ENCODE peak calls at places on chromosomes 5 and 9, in six cellular contexts. P is GM23338, Z is GM23248, M is PC-3, B is PC-9, O is neural progenitor cell. J is an unnamed sample.

GRCh38 chr9:34929506-34930102 is 28.5 kb upstream of the PHF24 start:
- DNase-seq in P (peak; percentile 91), B (no peak), O (peak; percentile 64), M (peak; percentile 32), Z (peak; percentile 39), J (peak; percentile 47)

GRCh38 chr5:65818592-65818991 is 96.6 kb downstream of the NLN start:
- DNase-seq in P (no peak), B (no peak), O (peak; percentile 20), M (no peak), Z (no peak), J (no peak)

GRCh38 chr5:171595801-171596231 is 176.4 kb downstream of the FGF18 start:
- DNase-seq in M (peak; percentile 71), Z (peak; percentile 81), B (peak; percentile 80), P (no peak), O (no peak), J (no peak)

GRCh38 chr5:175867587-175868347 is 3.6 kb upstream of the CPLX2 start:
- DNase-seq in O (peak; percentile 67), M (peak; percentile 35), B (no peak), P (peak; percentile 86), Z (peak; percentile 26), J (no peak)

GRCh38 chr5:10719965-10720364 is 41.1 kb downstream of the DAP start:
- DNase-seq in P (no peak), O (no peak), M (peak; percentile 100), Z (peak; percentile 84), B (peak; percentile 100), J (no peak)

GRCh38 chr5:169458269-169458668 is 125.3 kb upstream of the SPDL1 start:
- DNase-seq in B (no peak), Z (no peak), M (no peak), P (peak; percentile 39), O (peak; percentile 45), J (no peak)

GRCh38 chr5:54492196-54492595 is 25.4 kb upstream of the SNX18 start:
- DNase-seq in O (no peak), B (no peak), Z (peak; percentile 9), P (no peak), M (no peak), J (no peak)

GRCh38 chr9:38032266-38032830 is 36.7 kb downstream of the SHB start:
- DNase-seq in M (peak; percentile 79), B (peak; percentile 85), Z (no peak), O (no peak), P (no peak), J (no peak)

GRCh38 chr9:132673355-132673754 is 3.1 kb downstream of the GTF3C4 start:
- DNase-seq in P (peak; percentile 63), O (peak; percentile 30), M (peak; percentile 70), B (peak; percentile 45), Z (peak; percentile 82), J (no peak)

GRCh38 chr5:116237917-116238502 is 153.2 kb downstream of the COMMD10 start:
- DNase-seq in P (peak; percentile 61), B (no peak), M (peak; percentile 22), O (peak; percentile 4), Z (peak; percentile 9), J (no peak)

GRCh38 chr5:24777392-24777791 is 132.6 kb upstream of the CDH10 start:
- DNase-seq in O (no peak), Z (no peak), P (no peak), B (no peak), M (no peak), J (no peak)

GRCh38 chr9:30197954-30198353 is 2186.5 kb upstream of the ACO1 start:
- DNase-seq in B (peak; percentile 43), Z (no peak), P (peak; percentile 18), O (peak; percentile 14), M (peak; percentile 25), J (no peak)

GRCh38 chr9:91253488-91253887 is 108.2 kb downstream of the AUH start:
- DNase-seq in M (no peak), P (peak; percentile 41), Z (no peak), O (no peak), B (no peak), J (peak; percentile 69)

GRCh38 chr5:81879936-81880335 is 91.9 kb upstream of the ATG10 start:
- DNase-seq in P (no peak), Z (no peak), M (no peak), O (no peak), B (no peak), J (no peak)

GRCh38 chr9:136110082-136111061 is 8.3 kb downstream of the TMEM250 start:
- DNase-seq in O (peak; percentile 64), M (peak; percentile 19), B (peak; percentile 20), Z (peak; percentile 46), P (peak; percentile 62), J (no peak)

GRCh38 chr5:154534457-154535050 is 56.5 kb upstream of the HAND1 start:
- DNase-seq in B (no peak), O (no peak), M (no peak), Z (no peak), P (no peak), J (no peak)

GRCh38 chr5:139422307-139422893 is 16.9 kb downstream of the DNAJC18 start:
- DNase-seq in M (peak; percentile 76), O (peak; percentile 69), P (peak; percentile 84), B (peak; percentile 55), Z (peak; percentile 82), J (peak; percentile 82)

GRCh38 chr5:66882592-66883227 is 286.5 kb downstream of the MAST4 start:
- DNase-seq in O (no peak), B (peak; percentile 84), Z (peak; percentile 20), P (no peak), M (peak; percentile 57), J (no peak)

GRCh38 chr5:144467795-144468194 is 297.1 kb downstream of the KCTD16 start:
- DNase-seq in B (no peak), Z (peak; percentile 59), M (peak; percentile 36), P (peak; percentile 89), O (peak; percentile 87), J (no peak)

GRCh38 chr9:137382728-137383452 is 40.1 kb downstream of the EXD3 start:
- DNase-seq in M (no peak), P (peak; percentile 45), B (no peak), Z (no peak), O (no peak), J (no peak)

GRCh38 chr5:149413477-149414210 is 34.6 kb upstream of the IL17B start:
- DNase-seq in B (no peak), Z (no peak), M (no peak), O (no peak), P (no peak), J (no peak)

GRCh38 chr9:81032831-81033230 is 656.5 kb downstream of the TLE1 start:
- DNase-seq in P (no peak), Z (peak; percentile 9), B (no peak), O (no peak), M (no peak), J (no peak)

GRCh38 chr9:108474356-108474755 is 381.4 kb downstream of the ACTL7B start:
- DNase-seq in P (no peak), O (peak; percentile 2), Z (no peak), M (no peak), B (no peak), J (no peak)

GRCh38 chr5:159456722-159457462 is 126.6 kb upstream of the IL12B start:
- DNase-seq in Z (peak; percentile 69), P (no peak), O (no peak), B (peak; percentile 63), M (peak; percentile 72), J (peak; percentile 88)

DNA sequence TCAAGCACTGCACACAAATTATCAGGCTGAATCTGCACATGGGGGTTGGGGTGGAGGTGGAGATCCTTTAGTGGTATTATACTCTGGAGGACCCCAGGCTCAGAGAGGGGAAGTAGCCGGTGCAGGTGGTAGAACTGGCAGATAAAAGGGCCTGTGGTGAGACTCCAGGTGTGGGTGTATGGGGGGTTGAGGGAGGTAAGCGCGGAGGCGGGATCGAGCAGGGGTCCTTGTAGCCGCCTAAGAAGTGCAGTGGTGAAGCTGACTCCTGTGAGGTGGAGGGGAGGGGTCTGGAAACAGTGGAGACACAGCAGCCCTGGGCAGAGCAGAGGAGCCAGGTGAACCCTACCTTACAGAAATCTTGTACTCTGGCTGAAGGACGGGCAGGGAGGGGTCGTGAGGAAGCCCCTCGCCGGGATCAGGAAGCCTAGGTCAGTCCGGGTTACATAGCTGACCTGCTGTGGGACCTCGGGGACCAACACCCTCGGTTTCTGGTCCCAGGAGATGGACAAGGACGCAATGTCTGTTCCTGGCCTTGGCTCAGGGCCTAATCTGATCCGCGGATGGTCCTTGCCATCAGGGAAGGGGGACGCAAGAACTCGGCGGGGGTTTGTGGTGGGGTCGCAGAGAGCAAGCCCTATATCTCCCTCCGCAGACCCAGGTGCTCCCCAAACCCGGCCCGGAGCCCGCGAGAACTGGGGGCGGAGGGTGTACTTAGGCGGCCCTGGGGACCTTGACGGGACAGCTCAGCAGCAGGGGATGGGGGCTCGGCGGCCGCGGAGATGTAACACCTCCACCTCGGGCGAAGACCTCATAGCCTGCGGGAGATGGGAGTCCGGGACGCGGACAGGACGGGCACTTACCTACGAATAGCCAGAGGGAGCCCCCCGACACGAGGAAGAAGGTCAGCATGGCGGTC is 555 bp downstream of the ACSL6 start:
- DNase-seq in B (no peak), M (no peak), Z (no peak), P (peak; percentile 62), O (peak; percentile 9), J (no peak)
- TF ChIP-seq EZH2 in B (no peak), M (no peak), Z (no peak), P (peak; percentile 52), O (peak; percentile 82), J (no peak)

DNA sequence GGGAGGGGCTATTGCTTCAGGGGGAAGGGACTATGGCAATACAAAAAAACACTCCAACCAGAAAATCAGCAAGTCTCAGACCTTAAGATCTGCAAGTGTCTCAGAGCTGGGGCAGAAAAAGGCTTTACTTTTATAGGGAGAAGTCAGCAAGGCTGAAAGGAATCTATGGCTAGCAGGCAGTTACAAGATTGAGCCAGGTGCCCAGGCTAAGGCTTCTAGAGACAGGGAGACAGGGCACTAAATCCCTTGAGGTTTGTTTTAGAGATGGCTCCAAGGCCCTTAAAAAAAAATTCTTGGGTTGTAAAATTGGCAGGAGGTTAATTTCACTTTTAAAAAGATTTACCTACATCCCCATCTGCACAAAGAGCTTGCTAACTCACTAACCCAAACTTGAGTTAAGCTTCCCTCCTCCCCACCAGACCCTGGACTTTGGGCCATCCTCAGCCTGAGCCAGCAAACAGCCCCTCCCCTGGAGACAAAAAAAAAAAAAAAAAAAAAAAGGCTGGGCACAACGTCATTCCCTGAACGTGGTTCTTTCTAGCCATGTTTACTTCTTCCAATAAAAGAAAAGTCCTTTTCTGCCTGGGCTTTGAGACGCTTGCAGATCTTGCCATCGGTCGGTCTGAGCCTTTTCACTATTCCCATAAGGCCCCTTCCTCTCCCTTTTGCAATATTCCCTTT is 17.9 kb downstream of the NIPAL4 start:
- DNase-seq in B (no peak), P (no peak), O (no peak), Z (no peak), M (no peak), J (no peak)
- H3F3A ChIP-seq in B (peaks cover 22% of the 10 kb centered on the region), P (no peaks in the 10 kb centered on the region), O (no peaks in the 10 kb centered on the region), Z (peaks cover 4% of the 10 kb centered on the region), M (peaks cover 9% of the 10 kb centered on the region), J (no peaks in the 10 kb centered on the region)

DNA sequence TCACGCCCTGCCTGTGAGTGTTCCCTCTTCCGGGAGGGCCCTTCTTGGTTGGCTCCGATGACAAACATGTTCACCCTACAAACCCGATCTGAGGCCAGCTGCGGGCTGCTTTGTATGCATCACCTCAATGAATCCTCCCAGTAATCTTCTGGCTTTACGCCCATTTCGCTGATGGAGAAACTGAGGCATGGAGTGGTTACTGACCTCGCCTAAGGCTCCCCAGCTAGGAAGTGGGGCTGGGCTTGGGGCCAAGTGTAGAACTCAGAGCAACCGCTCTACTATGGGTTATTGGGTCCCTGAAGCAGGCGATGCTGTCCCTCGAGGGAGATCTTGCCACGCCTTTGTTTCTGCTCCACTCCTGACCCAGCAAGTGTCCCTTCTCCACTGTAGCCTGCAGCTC is 38.2 kb upstream of the RPL26L1 start:
- DNase-seq in P (no peak), O (no peak), M (no peak), Z (no peak), B (no peak), J (no peak)
- H3K27ac ChIP-seq in P (no peak overlapping the region), O (no peak overlapping the region), M (peak overlapping the region; percentile 91), Z (peak overlapping the region; percentile 65), B (no peak overlapping the region), J (no peak overlapping the region)

GRCh38 chr5:123086376-123087055 is 2.5 kb upstream of the PRDM6 start:
- DNase-seq in M (no peak), O (peak; percentile 47), Z (no peak), P (peak; percentile 67), B (no peak), J (no peak)
- TF ChIP-seq EZH2 in M (no peak), O (peak; percentile 50), Z (no peak), P (no peak), B (no peak), J (no peak)

J was measured in MM.1S.